ENCODE peak calls at places on chromosomes 1 and 21, in six cellular contexts. W, H, Q, T, Y and P are unnamed samples.

GRCh38 chr1:84422909-84423308 is 24.6 kb downstream of the DNASE2B start:
- DNase-seq in T (no peak), Q (no peak), W (no peak), Y (no peak), H (no peak), P (no peak)

GRCh38 chr1:188128761-188129160 is 1300.0 kb downstream of the PLA2G4A start:
- DNase-seq in W (peak), T (peak), Q (no peak), H (peak), Y (peak), P (no peak)

GRCh38 chr1:3490046-3490745 is 35.7 kb downstream of the ARHGEF16 start:
- DNase-seq in T (no peak), Q (no peak), H (no peak), W (no peak), Y (no peak), P (no peak)

GRCh38 chr1:147073062-147073432 is 99.2 kb downstream of the PRKAB2 start:
- DNase-seq in T (no peak), H (peak), W (no peak), Q (no peak), Y (no peak), P (peak)

GRCh38 chr1:229086686-229087085 is 184.2 kb upstream of the RAB4A start:
- DNase-seq in Y (no peak), T (no peak), Q (no peak), W (no peak), H (no peak), P (no peak)

GRCh38 chr1:64933296-64934070 is 32.9 kb downstream of the JAK1 start:
- DNase-seq in Q (no peak), Y (peak), T (peak), W (peak), H (no peak), P (no peak)

GRCh38 chr1:205972081-205972480 is 28.8 kb upstream of the SLC26A9 start:
- DNase-seq in H (no peak), W (no peak), T (peak), Y (no peak), Q (no peak), P (no peak)

GRCh38 chr21:34073749-34074282 is 438 bp downstream of the MRPS6 start:
- DNase-seq in Q (no peak), H (no peak), Y (no peak), T (peak), W (no peak), P (peak)

GRCh38 chr21:45126983-45127382 is 52.6 kb downstream of the ADARB1 start:
- DNase-seq in T (no peak), Y (no peak), Q (no peak), W (no peak), H (no peak), P (no peak)

GRCh38 chr21:43287974-43288755 is 119.4 kb downstream of the CRYAA start:
- DNase-seq in W (no peak), H (no peak), T (peak), Q (no peak), Y (no peak), P (no peak)

GRCh38 chr1:169829671-169830070 is 35.0 kb upstream of the METTL18 start:
- DNase-seq in T (no peak), H (no peak), W (no peak), Y (no peak), Q (no peak), P (no peak)

GRCh38 chr1:215526147-215526845 is 40.8 kb upstream of the KCTD3 start:
- DNase-seq in T (peak), H (no peak), W (peak), Q (peak), Y (peak), P (no peak)

GRCh38 chr1:48679107-48679506 is 97.6 kb downstream of the BEND5 start:
- DNase-seq in W (no peak), H (no peak), Q (no peak), T (no peak), Y (no peak), P (no peak)

GRCh38 chr1:152449661-152450060 is 35.6 kb upstream of the CRNN start:
- DNase-seq in H (no peak), Y (no peak), Q (no peak), T (no peak), W (no peak), P (no peak)

GRCh38 chr1:77905603-77906002 is 17.2 kb downstream of the NEXN start:
- DNase-seq in Y (no peak), H (no peak), W (no peak), Q (no peak), T (no peak), P (no peak)
- H4K91ac ChIP-seq in Y (no peak), H (no peak), W (no peak), Q (no peak), T (no peak), P (no peak)

DNA sequence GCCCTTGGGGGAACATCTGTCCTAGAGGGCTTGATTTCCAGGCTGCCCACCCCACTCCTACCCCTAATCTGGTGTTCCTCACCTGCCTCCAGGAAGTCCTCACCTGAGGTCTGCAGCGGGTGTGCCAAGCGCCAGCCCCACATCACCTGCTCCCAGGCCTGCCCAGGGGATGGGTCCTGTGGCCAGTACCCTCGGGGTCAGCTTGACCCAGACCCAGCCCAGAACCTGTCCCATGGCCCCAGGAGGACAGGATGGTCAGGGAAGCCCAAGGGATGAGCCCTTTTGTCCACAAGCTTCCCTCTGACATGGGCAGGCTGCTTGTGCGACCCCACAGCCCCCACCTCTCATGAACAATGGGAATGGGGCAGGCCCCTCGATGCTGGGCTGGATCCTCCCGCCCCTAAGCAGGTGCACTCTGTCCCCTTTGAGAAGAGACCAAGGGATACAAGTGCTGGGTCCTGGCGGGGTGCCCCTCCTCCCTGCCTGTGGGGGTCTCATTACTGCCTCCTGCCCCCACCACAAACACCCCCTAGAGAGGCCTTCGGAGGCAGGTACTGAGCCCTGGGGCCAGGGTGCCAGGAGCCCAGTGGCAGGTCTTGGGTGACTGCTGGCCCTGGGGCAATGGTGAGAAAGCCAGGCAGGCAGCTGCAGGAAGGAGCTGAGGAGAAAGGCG is 3.2 kb downstream of the MIB2 start:
- DNase-seq in T (peak), Q (no peak), W (no peak), Y (no peak), H (no peak), P (no peak)
- H4K91ac ChIP-seq in T (no peak), Q (no peak), W (no peak), Y (no peak), H (no peak), P (no peak)

DNA sequence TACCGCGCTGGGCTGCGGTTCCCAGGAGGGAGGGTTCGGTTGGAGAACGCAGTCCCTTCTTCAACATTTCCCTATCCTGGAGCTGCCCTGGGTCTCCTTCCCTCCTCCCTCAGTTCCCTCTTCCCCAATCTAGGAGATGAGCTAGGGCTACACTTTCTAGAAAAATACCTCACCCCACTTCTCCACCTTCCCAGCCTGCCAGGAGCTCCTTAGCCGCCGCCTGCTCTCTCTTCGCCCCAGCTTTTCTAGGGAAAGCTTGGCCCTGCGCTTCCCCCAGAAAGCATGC is 484 bp upstream of the ADAMTS1 start:
- DNase-seq in Q (no peak), Y (no peak), W (no peak), T (no peak), H (no peak), P (no peak)
- H4K91ac ChIP-seq in Q (no peak), Y (peak), W (peak), T (peak), H (no peak), P (peak)

DNA sequence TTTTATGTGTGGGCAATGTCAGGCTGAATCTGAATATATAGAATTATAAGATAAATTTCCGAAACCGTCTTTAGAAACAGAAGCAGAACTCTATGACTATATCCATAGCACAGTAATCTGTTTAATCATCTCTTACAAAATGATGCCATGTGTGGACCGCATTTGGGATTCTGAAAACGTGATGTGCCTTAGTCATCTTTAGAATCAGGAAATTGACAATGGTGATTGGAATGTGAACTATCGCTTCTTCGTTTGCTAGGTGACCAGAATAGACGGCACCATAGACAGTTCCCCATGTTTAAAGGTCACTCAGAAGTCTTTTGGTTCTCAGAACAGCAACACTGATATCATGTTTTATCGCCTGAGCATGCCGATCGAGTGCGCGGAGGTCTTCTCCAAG is 300.3 kb downstream of the ZP4 start:
- DNase-seq in H (no peak), T (no peak), Y (no peak), W (no peak), Q (no peak), P (no peak)
- H4K91ac ChIP-seq in H (no peak), T (no peak), Y (no peak), W (no peak), Q (no peak), P (no peak)